ENCODE peak calls at places on chromosomes 6 and 20, in four cellular contexts. One of them, this sample, is unnamed.

GRCh38 chr6:89706121-89706520 is 67.6 kb upstream of the LYRM2 start:
- DNase-seq in ACHN: no peak
- DNase-seq in fibroblast of pulmonary artery: no peak
- DNase-seq in LHCN-M2: no peak
- DNase-seq in this sample: no peak

GRCh38 chr20:47126374-47126705 is 230.2 kb downstream of the ZMYND8 start:
- DNase-seq in ACHN: no peak
- DNase-seq in fibroblast of pulmonary artery: no peak
- DNase-seq in LHCN-M2: peak; percentile 72
- DNase-seq in this sample: no peak

GRCh38 chr6:142551145-142551811 is 249.5 kb downstream of the ADGRG6 start:
- DNase-seq in ACHN: peak; percentile 55
- DNase-seq in fibroblast of pulmonary artery: no peak
- DNase-seq in LHCN-M2: peak; percentile 82
- DNase-seq in this sample: peak; percentile 54

GRCh38 chr20:36881888-36882287 is 6.0 kb downstream of the TLDC2 start:
- DNase-seq in ACHN: no peak
- DNase-seq in fibroblast of pulmonary artery: no peak
- DNase-seq in LHCN-M2: no peak
- DNase-seq in this sample: no peak

GRCh38 chr6:138752017-138752416 is 21.6 kb upstream of the CCDC28A start:
- DNase-seq in ACHN: no peak
- DNase-seq in fibroblast of pulmonary artery: no peak
- DNase-seq in LHCN-M2: no peak
- DNase-seq in this sample: no peak

GRCh38 chr6:85049282-85049681 is 284.9 kb upstream of the TBX18 start:
- DNase-seq in ACHN: no peak
- DNase-seq in fibroblast of pulmonary artery: peak; percentile 81
- DNase-seq in LHCN-M2: no peak
- DNase-seq in this sample: peak; percentile 20

GRCh38 chr6:111589366-111589765 is 16.3 kb downstream of the TRAF3IP2 start:
- DNase-seq in ACHN: peak; percentile 86
- DNase-seq in fibroblast of pulmonary artery: peak; percentile 91
- DNase-seq in LHCN-M2: peak; percentile 94
- DNase-seq in this sample: peak; percentile 92

GRCh38 chr6:288861-289260 is 3.4 kb upstream of the DUSP22 start:
- DNase-seq in ACHN: no peak
- DNase-seq in fibroblast of pulmonary artery: no peak
- DNase-seq in LHCN-M2: no peak
- DNase-seq in this sample: no peak

GRCh38 chr20:23083553-23084220 is 2.4 kb downstream of the CD93 start:
- DNase-seq in ACHN: no peak
- DNase-seq in fibroblast of pulmonary artery: no peak
- DNase-seq in LHCN-M2: no peak
- DNase-seq in this sample: no peak

GRCh38 chr6:12507641-12508040 is 208.9 kb upstream of the PHACTR1 start:
- DNase-seq in ACHN: no peak
- DNase-seq in fibroblast of pulmonary artery: no peak
- DNase-seq in LHCN-M2: no peak
- DNase-seq in this sample: no peak

GRCh38 chr6:66628917-66629316 is 921.9 kb upstream of the EYS start:
- DNase-seq in ACHN: no peak
- DNase-seq in fibroblast of pulmonary artery: peak; percentile 40
- DNase-seq in LHCN-M2: no peak
- DNase-seq in this sample: no peak

GRCh38 chr20:50367739-50368375 is 142.3 kb upstream of the PTPN1 start:
- DNase-seq in ACHN: no peak
- DNase-seq in fibroblast of pulmonary artery: no peak
- DNase-seq in LHCN-M2: no peak
- DNase-seq in this sample: no peak

GRCh38 chr20:43748274-43748673 is 21.5 kb upstream of the GTSF1L start:
- DNase-seq in ACHN: no peak
- DNase-seq in fibroblast of pulmonary artery: peak; percentile 65
- DNase-seq in LHCN-M2: no peak
- DNase-seq in this sample: no peak

GRCh38 chr6:45514454-45514853 is 136.7 kb upstream of the SUPT3H start:
- DNase-seq in ACHN: peak; percentile 7
- DNase-seq in fibroblast of pulmonary artery: peak; percentile 30
- DNase-seq in LHCN-M2: peak; percentile 37
- DNase-seq in this sample: no peak

GRCh38 chr6:52543729-52544324 is 33.0 kb downstream of the TRAM2 start:
- DNase-seq in ACHN: peak; percentile 56
- DNase-seq in fibroblast of pulmonary artery: peak; percentile 64
- DNase-seq in LHCN-M2: no peak
- DNase-seq in this sample: peak; percentile 54

GRCh38 chr6:169164451-169164850 is 89.2 kb downstream of the THBS2 start:
- DNase-seq in ACHN: no peak
- DNase-seq in fibroblast of pulmonary artery: no peak
- DNase-seq in LHCN-M2: peak; percentile 29
- DNase-seq in this sample: no peak

GRCh38 chr6:1777921-1778692 is 168.4 kb downstream of the FOXC1 start:
- DNase-seq in ACHN: no peak
- DNase-seq in fibroblast of pulmonary artery: no peak
- DNase-seq in LHCN-M2: no peak
- DNase-seq in this sample: no peak

GRCh38 chr6:43278524-43279078 is 19.5 kb upstream of the SLC22A7 start:
- DNase-seq in ACHN: peak; percentile 60
- DNase-seq in fibroblast of pulmonary artery: no peak
- DNase-seq in LHCN-M2: peak; percentile 36
- DNase-seq in this sample: peak; percentile 60

GRCh38 chr6:138555294-138555988 is 56.1 kb upstream of the NHSL1 start:
- DNase-seq in ACHN: peak; percentile 38
- DNase-seq in fibroblast of pulmonary artery: no peak
- DNase-seq in LHCN-M2: peak; percentile 50
- DNase-seq in this sample: peak; percentile 37

GRCh38 chr20:49914310-49915117 is 815 bp downstream of the SPATA2 start:
- DNase-seq in ACHN: no peak
- DNase-seq in fibroblast of pulmonary artery: no peak
- DNase-seq in LHCN-M2: no peak
- DNase-seq in this sample: peak; percentile 22

GRCh38 chr6:105926318-105926717 is 159.8 kb upstream of the PRDM1 start:
- DNase-seq in ACHN: no peak
- DNase-seq in fibroblast of pulmonary artery: no peak
- DNase-seq in LHCN-M2: no peak
- DNase-seq in this sample: no peak

GRCh38 chr6:145423936-145424335 is 311.4 kb downstream of the EPM2A start:
- DNase-seq in ACHN: no peak
- DNase-seq in fibroblast of pulmonary artery: no peak
- DNase-seq in LHCN-M2: no peak
- DNase-seq in this sample: no peak

GRCh38 chr6:124962617-124963415 is 579 bp downstream of the RNF217 start:
- DNase-seq in ACHN: peak; percentile 40
- DNase-seq in fibroblast of pulmonary artery: peak; percentile 42
- DNase-seq in LHCN-M2: peak; percentile 42
- DNase-seq in this sample: peak; percentile 71

GRCh38 chr6:29552512-29553051 is 7.0 kb downstream of the UBD start:
- DNase-seq in ACHN: peak; percentile 9
- DNase-seq in fibroblast of pulmonary artery: peak; percentile 81
- DNase-seq in LHCN-M2: peak; percentile 64
- DNase-seq in this sample: peak; percentile 72

GRCh38 chr6:13813621-13814175 is 659 bp downstream of the MCUR1 start:
- DNase-seq in ACHN: peak; percentile 76
- DNase-seq in fibroblast of pulmonary artery: peak; percentile 62
- DNase-seq in LHCN-M2: peak; percentile 66
- DNase-seq in this sample: peak; percentile 89

GRCh38 chr6:166490671-166491500 is 95.6 kb downstream of the RAMACL start:
- DNase-seq in ACHN: no peak
- DNase-seq in fibroblast of pulmonary artery: peak; percentile 90
- DNase-seq in LHCN-M2: peak; percentile 83
- DNase-seq in this sample: peak; percentile 55

GRCh38 chr6:116633685-116634084 is 17.4 kb downstream of the RSPH4A start:
- DNase-seq in ACHN: peak; percentile 13
- DNase-seq in fibroblast of pulmonary artery: no peak
- DNase-seq in LHCN-M2: no peak
- DNase-seq in this sample: no peak

GRCh38 chr6:161557333-161558107 is 283.7 kb upstream of the AGPAT4 start:
- DNase-seq in ACHN: no peak
- DNase-seq in fibroblast of pulmonary artery: no peak
- DNase-seq in LHCN-M2: no peak
- DNase-seq in this sample: no peak

GRCh38 chr6:111992851-111993250 is 61.1 kb upstream of the CCN6 start:
- DNase-seq in ACHN: no peak
- DNase-seq in fibroblast of pulmonary artery: peak; percentile 64
- DNase-seq in LHCN-M2: peak; percentile 54
- DNase-seq in this sample: no peak

GRCh38 chr6:1131285-1132079 is 180.4 kb upstream of the FOXQ1 start:
- DNase-seq in ACHN: peak; percentile 85
- DNase-seq in fibroblast of pulmonary artery: no peak
- DNase-seq in LHCN-M2: peak; percentile 74
- DNase-seq in this sample: peak; percentile 78

GRCh38 chr6:11994875-11995461 is 17.1 kb upstream of the HIVEP1 start:
- DNase-seq in ACHN: no peak
- DNase-seq in fibroblast of pulmonary artery: no peak
- DNase-seq in LHCN-M2: no peak
- DNase-seq in this sample: no peak

GRCh38 chr6:122995930-122996796 is at the start of gene CLVS2:
- DNase-seq in ACHN: no peak
- DNase-seq in fibroblast of pulmonary artery: peak; percentile 34
- DNase-seq in LHCN-M2: peak; percentile 10
- DNase-seq in this sample: peak; percentile 74

GRCh38 chr20:16528078-16528477 is 45.2 kb downstream of the KIF16B start:
- DNase-seq in ACHN: peak; percentile 57
- DNase-seq in fibroblast of pulmonary artery: peak; percentile 77
- DNase-seq in LHCN-M2: peak; percentile 96
- DNase-seq in this sample: peak; percentile 79

GRCh38 chr6:40894962-40895799 is 143.8 kb downstream of the UNC5CL start:
- DNase-seq in ACHN: peak; percentile 78
- DNase-seq in fibroblast of pulmonary artery: peak; percentile 62
- DNase-seq in LHCN-M2: peak; percentile 55
- DNase-seq in this sample: peak; percentile 82

GRCh38 chr6:149909701-149910470 is 12.0 kb upstream of the RAET1E start:
- DNase-seq in ACHN: no peak
- DNase-seq in fibroblast of pulmonary artery: no peak
- DNase-seq in LHCN-M2: no peak
- DNase-seq in this sample: no peak